ENCODE peak calls at places on chromosome X, in seven cellular contexts. One of them, this sample, is unnamed.

GRCh38 chrX:43605351-43605750 is 50.7 kb upstream of the MAOA start:
- DNase-seq in GM12891: no peak
- DNase-seq in T1000: no peak
- DNase-seq in foreskin fibroblast: no peak
- DNase-seq in H7: no peak
- DNase-seq in adrenal gland: no peak
- DNase-seq in T-helper 22 cell: no peak
- DNase-seq in this sample: no peak

GRCh38 chrX:37594755-37595382 is 23.4 kb downstream of the LANCL3 start:
- DNase-seq in T-helper 22 cell: no peak
- DNase-seq in H7: no peak
- DNase-seq in adrenal gland: no peak
- DNase-seq in GM12891: no peak
- DNase-seq in T1000: no peak
- DNase-seq in foreskin fibroblast: no peak
- DNase-seq in this sample: no peak

GRCh38 chrX:23048806-23049573 is 49.2 kb downstream of the DDX53 start:
- DNase-seq in T-helper 22 cell: no peak
- DNase-seq in T1000: no peak
- DNase-seq in H7: no peak
- DNase-seq in adrenal gland: no peak
- DNase-seq in GM12891: no peak
- DNase-seq in foreskin fibroblast: no peak
- DNase-seq in this sample: no peak

GRCh38 chrX:44245730-44246129 is 97.7 kb downstream of the EFHC2 start:
- DNase-seq in T-helper 22 cell: no peak
- DNase-seq in T1000: no peak
- DNase-seq in adrenal gland: no peak
- DNase-seq in foreskin fibroblast: no peak
- DNase-seq in GM12891: no peak
- DNase-seq in H7: no peak
- DNase-seq in this sample: no peak

GRCh38 chrX:623599-624323 is 6.8 kb upstream of the SHOX start:
- DNase-seq in foreskin fibroblast: no peak
- DNase-seq in T-helper 22 cell: no peak
- DNase-seq in T1000: no peak
- DNase-seq in GM12891: no peak
- DNase-seq in adrenal gland: no peak
- DNase-seq in H7: peak
- DNase-seq in this sample: no peak

GRCh38 chrX:103211012-103211715 is 3.7 kb upstream of the BEX4 start:
- DNase-seq in H7: peak
- DNase-seq in foreskin fibroblast: peak
- DNase-seq in GM12891: no peak
- DNase-seq in adrenal gland: peak
- DNase-seq in T-helper 22 cell: no peak
- DNase-seq in T1000: no peak
- DNase-seq in this sample: peak

GRCh38 chrX:47540754-47541538 is 20.1 kb upstream of the ARAF start:
- DNase-seq in GM12891: no peak
- DNase-seq in adrenal gland: peak
- DNase-seq in T1000: peak
- DNase-seq in foreskin fibroblast: peak
- DNase-seq in H7: peak
- DNase-seq in T-helper 22 cell: no peak
- DNase-seq in this sample: peak

GRCh38 chrX:13791559-13791958 is 25.3 kb downstream of the GPM6B start:
- DNase-seq in H7: no peak
- DNase-seq in GM12891: no peak
- DNase-seq in foreskin fibroblast: no peak
- DNase-seq in T-helper 22 cell: no peak
- DNase-seq in T1000: no peak
- DNase-seq in adrenal gland: no peak
- DNase-seq in this sample: no peak

GRCh38 chrX:133654801-133655200 is 239.5 kb upstream of the GPC4 start:
- DNase-seq in foreskin fibroblast: no peak
- DNase-seq in adrenal gland: no peak
- DNase-seq in H7: no peak
- DNase-seq in T1000: no peak
- DNase-seq in T-helper 22 cell: no peak
- DNase-seq in GM12891: no peak
- DNase-seq in this sample: no peak

GRCh38 chrX:50779694-50780093 is 34.3 kb downstream of the SHROOM4 start:
- DNase-seq in GM12891: no peak
- DNase-seq in T-helper 22 cell: no peak
- DNase-seq in foreskin fibroblast: no peak
- DNase-seq in adrenal gland: no peak
- DNase-seq in H7: no peak
- DNase-seq in T1000: no peak
- DNase-seq in this sample: no peak

GRCh38 chrX:63426519-63426918 is 75.4 kb upstream of the SPIN4 start:
- DNase-seq in H7: no peak
- DNase-seq in foreskin fibroblast: no peak
- DNase-seq in T1000: no peak
- DNase-seq in T-helper 22 cell: no peak
- DNase-seq in GM12891: no peak
- DNase-seq in adrenal gland: no peak
- DNase-seq in this sample: no peak

GRCh38 chrX:44157293-44157692 is 184.1 kb upstream of the NDP start:
- DNase-seq in GM12891: no peak
- DNase-seq in T-helper 22 cell: no peak
- DNase-seq in H7: no peak
- DNase-seq in T1000: no peak
- DNase-seq in foreskin fibroblast: no peak
- DNase-seq in adrenal gland: no peak
- DNase-seq in this sample: no peak

GRCh38 chrX:133544105-133544504 is 128.8 kb upstream of the GPC4 start:
- DNase-seq in GM12891: no peak
- DNase-seq in T1000: no peak
- DNase-seq in foreskin fibroblast: no peak
- DNase-seq in adrenal gland: no peak
- DNase-seq in H7: no peak
- DNase-seq in T-helper 22 cell: no peak
- DNase-seq in this sample: peak